ENCODE peak calls at places on chromosomes 4 and X, in five cellular contexts. H, G, Y, N and B are unnamed samples.

GRCh38 chr4:176837176-176837915 is 44.6 kb upstream of the VEGFC start:
- DNase-seq in H (no peak), G (no peak), Y (no peak), N (no peak), B (no peak)

GRCh38 chrX:13428055-13428786 is 108.4 kb upstream of the ATXN3L start:
- DNase-seq in H (peak; percentile 94), G (no peak), Y (no peak), N (peak; percentile 47), B (no peak)

GRCh38 chrX:55342533-55343501 is 78.1 kb upstream of the PAGE3 start:
- DNase-seq in H (peak; percentile 82), G (no peak), Y (no peak), N (no peak), B (no peak)

GRCh38 chr4:175720722-175721121 is 91.3 kb downstream of the GPM6A start:
- DNase-seq in H (no peak), G (no peak), Y (no peak), N (no peak), B (no peak)

GRCh38 chr4:108637856-108638255 is 12.5 kb upstream of the OSTC start:
- DNase-seq in H (no peak), G (no peak), Y (no peak), N (no peak), B (no peak)

GRCh38 chr4:159193256-159193655 is 90.4 kb downstream of the RAPGEF2 start:
- DNase-seq in H (no peak), G (no peak), Y (no peak), N (no peak), B (no peak)

GRCh38 chr4:108889696-108890475 is 127.0 kb upstream of the ETNPPL start:
- DNase-seq in H (no peak), G (no peak), Y (no peak), N (no peak), B (no peak)

GRCh38 chrX:1521459-1521956 is 15.5 kb downstream of the P2RY8 start:
- DNase-seq in H (no peak), G (no peak), Y (no peak), N (no peak), B (no peak)

GRCh38 chr4:143296397-143297067 is 40.1 kb upstream of the GAB1 start:
- DNase-seq in H (peak; percentile 69), G (no peak), Y (no peak), N (no peak), B (no peak)

GRCh38 chr4:158581161-158581560 is 59.5 kb downstream of the RXFP1 start:
- DNase-seq in H (peak; percentile 70), G (no peak), Y (no peak), N (no peak), B (no peak)

GRCh38 chr4:22957774-22958173 is 265.0 kb downstream of the GBA3 start:
- DNase-seq in H (no peak), G (no peak), Y (no peak), N (no peak), B (no peak)

GRCh38 chr4:37812713-37813112 is 13.8 kb upstream of the PGM2 start:
- DNase-seq in H (peak; percentile 25), G (no peak), Y (no peak), N (peak; percentile 40), B (no peak)

GRCh38 chr4:139532951-139533350 is 23.1 kb downstream of the SETD7 start:
- DNase-seq in H (no peak), G (no peak), Y (no peak), N (no peak), B (no peak)

GRCh38 chrX:150460063-150460462 is 96.9 kb downstream of the MAMLD1 start:
- DNase-seq in H (no peak), G (no peak), Y (no peak), N (no peak), B (no peak)

GRCh38 chr4:122728781-122729330 is 3.6 kb upstream of the BBS12 start:
- DNase-seq in H (no peak), G (no peak), Y (no peak), N (peak; percentile 10), B (no peak)

GRCh38 chrX:9797961-9798360 is 11.7 kb downstream of the SHROOM2 start:
- DNase-seq in H (no peak), G (no peak), Y (no peak), N (no peak), B (no peak)

GRCh38 chr4:100081511-100081910 is 108.8 kb downstream of the DDIT4L start:
- DNase-seq in H (peak; percentile 90), G (no peak), Y (no peak), N (no peak), B (no peak)

GRCh38 chr4:3525532-3526430 is 6.4 kb downstream of the LRPAP1 start:
- DNase-seq in H (no peak), G (no peak), Y (peak; percentile 11), N (no peak), B (no peak)

GRCh38 chr4:110510955-110511544 is 35.1 kb downstream of the ENPEP start:
- DNase-seq in H (peak; percentile 71), G (no peak), Y (no peak), N (peak; percentile 48), B (peak; percentile 17)

GRCh38 chr4:4995866-4996265 is 23.4 kb downstream of the CYTL1 start:
- DNase-seq in H (no peak), G (no peak), Y (no peak), N (no peak), B (no peak)

GRCh38 chr4:121072080-121072835 is at the start of gene NDNF:
- DNase-seq in H (no peak), G (no peak), Y (peak; percentile 77), N (no peak), B (no peak)

GRCh38 chr4:119139822-119140252 is 4.2 kb downstream of the MYOZ2 start:
- DNase-seq in H (no peak), G (no peak), Y (no peak), N (no peak), B (no peak)

GRCh38 chr4:43242611-43243010 is 350.1 kb downstream of the GRXCR1 start:
- DNase-seq in H (peak; percentile 3), G (no peak), Y (no peak), N (no peak), B (no peak)

GRCh38 chrX:129360175-129360574 is 163.1 kb downstream of the SMARCA1 start:
- DNase-seq in H (peak; percentile 38), G (no peak), Y (no peak), N (peak; percentile 26), B (peak; percentile 2)

GRCh38 chrX:82141942-82142341 is 940.0 kb downstream of the SH3BGRL start:
- DNase-seq in H (no peak), G (no peak), Y (no peak), N (no peak), B (no peak)

GRCh38 chr4:113837397-113837796 is 75.9 kb upstream of the CAMK2D start:
- DNase-seq in H (peak; percentile 95), G (no peak), Y (no peak), N (peak; percentile 84), B (no peak)

GRCh38 chrX:123920065-123920785 is 41.3 kb upstream of the STAG2 start:
- DNase-seq in H (peak; percentile 78), G (no peak), Y (no peak), N (peak; percentile 58), B (no peak)

GRCh38 chrX:34343001-34343400 is 210.9 kb upstream of the FAM47A start:
- DNase-seq in H (no peak), G (no peak), Y (no peak), N (no peak), B (no peak)

GRCh38 chr4:111698361-111698760 is 446.9 kb upstream of the FAM241A start:
- DNase-seq in H (no peak), G (no peak), Y (no peak), N (no peak), B (no peak)

GRCh38 chr4:134906404-134907023 is 704.9 kb upstream of the PABPC4L start:
- DNase-seq in H (peak; percentile 1), G (no peak), Y (no peak), N (peak; percentile 30), B (no peak)

GRCh38 chrX:3811331-3812311 is 98.2 kb upstream of the PRKX start:
- DNase-seq in H (peak; percentile 21), G (peak; percentile 35), Y (peak; percentile 43), N (peak; percentile 16), B (no peak)

GRCh38 chrX:10098235-10098819 is 58.4 kb upstream of the CLCN4 start:
- DNase-seq in H (no peak), G (no peak), Y (no peak), N (no peak), B (no peak)

GRCh38 chrX:46803140-46803539 is 33.7 kb upstream of the RP2 start:
- DNase-seq in H (no peak), G (no peak), Y (no peak), N (no peak), B (no peak)
- TF ChIP-seq CTCF in H (peak; percentile 14), G (no peak), Y (no peak), N (peak; percentile 41), B (no peak)

GRCh38 chr4:26084414-26084813 is 170.4 kb downstream of the SMIM20 start:
- DNase-seq in H (no peak), G (no peak), Y (no peak), N (no peak), B (no peak)
- TF ChIP-seq CTCF in H (no peak), G (no peak), Y (no peak), N (peak; percentile 23), B (no peak)

GRCh38 chr4:102431608-102431961 is 69.6 kb upstream of the NFKB1 start:
- DNase-seq in H (no peak), G (no peak), Y (no peak), N (no peak), B (no peak)
- TF ChIP-seq CTCF in H (no peak), G (no peak), Y (no peak), N (no peak), B (no peak)

GRCh38 chr4:161343188-161343950 is 820.4 kb downstream of the FSTL5 start:
- DNase-seq in H (no peak), G (no peak), Y (no peak), N (no peak), B (no peak)
- TF ChIP-seq CTCF in H (no peak), G (no peak), Y (no peak), N (no peak), B (no peak)

GRCh38 chrX:67105758-67106116 is 438.1 kb upstream of the AR start:
- DNase-seq in H (no peak), G (no peak), Y (no peak), N (no peak), B (no peak)

GRCh38 chrX:67104982-67105757 is 438.7 kb upstream of the AR start:
- DNase-seq in H (no peak), G (no peak), Y (peak; percentile 23), N (no peak), B (no peak)

GRCh38 chrX:67100031-67100884 is 443.6 kb upstream of the AR start:
- DNase-seq in H (no peak), G (no peak), Y (no peak), N (no peak), B (no peak)
- TF ChIP-seq CTCF in H (no peak), G (no peak), Y (no peak), N (no peak), B (no peak)

DNA sequence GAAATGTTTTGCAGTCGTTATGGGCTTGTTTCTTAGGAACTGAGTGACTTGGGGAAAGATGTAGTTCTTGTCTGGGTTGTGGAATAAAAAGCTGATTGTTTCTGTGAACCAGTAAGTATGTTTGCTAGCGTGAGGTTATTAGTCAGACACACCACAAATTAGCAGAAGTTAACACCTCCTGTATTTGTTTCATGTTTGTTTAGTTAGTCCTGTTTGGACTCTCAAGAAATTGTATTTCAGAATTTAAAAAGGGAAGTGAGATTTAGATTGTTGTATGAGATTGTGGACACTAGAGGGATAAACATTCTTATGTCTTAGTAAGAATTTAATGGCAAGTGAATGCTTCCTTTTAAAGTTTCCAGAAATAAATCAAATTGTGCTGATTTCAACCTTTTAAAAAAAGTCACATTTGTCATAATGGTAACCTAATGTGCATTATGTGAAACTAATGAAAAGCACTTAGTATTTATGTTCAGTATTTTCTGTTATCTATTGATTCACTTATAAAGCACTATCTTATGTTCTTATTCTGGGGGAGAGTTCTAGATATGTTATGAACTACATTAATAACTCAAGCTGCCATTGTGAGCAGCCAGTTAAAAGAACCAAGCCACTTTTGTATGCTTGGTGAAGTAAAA is 25.6 kb downstream of the ATP10D start:
- DNase-seq in H (peak; percentile 56), G (no peak), Y (no peak), N (peak; percentile 23), B (no peak)
- TF ChIP-seq CTCF in H (peak; percentile 9), G (no peak), Y (no peak), N (peak; percentile 73), B (no peak)